ENCODE peak calls at places on chromosomes 6 and 20, in seven cellular contexts. C is activated T-helper 1 cell treated with Interleukin-2 at 50 U/mL for 16 hours, B is NCI-H1092 treated with DMSO at 0.1 percent for 48 hours, U is HuH-7.5, I is HT-29, Y is T-helper 9 cell, D is posterior cingulate gyrus. Q is an unnamed sample.

GRCh38 chr6:125357515-125358256 is 55.9 kb upstream of the HDDC2 start:
- DNase-seq in U (no peak), I (no peak), Y (no peak), B (peak; percentile 0), C (no peak), D (peak; percentile 37), Q (no peak)

GRCh38 chr6:41498968-41499599 is 47.1 kb upstream of the FOXP4 start:
- DNase-seq in C (no peak), B (no peak), D (no peak), I (no peak), Y (no peak), U (no peak), Q (no peak)

GRCh38 chr6:118810420-118811027 is 83.4 kb upstream of the ASF1A start:
- DNase-seq in Y (peak; percentile 45), U (no peak), C (peak; percentile 44), D (no peak), B (no peak), I (no peak), Q (no peak)

GRCh38 chr20:45919536-45919933 is 7.6 kb upstream of the PLTP start:
- DNase-seq in U (no peak), D (no peak), Y (no peak), B (peak; percentile 5), C (no peak), I (no peak), Q (no peak)

GRCh38 chr20:58890073-58890453 is 37.5 kb downstream of the GNAS start:
- DNase-seq in U (no peak), B (no peak), D (no peak), Y (no peak), I (no peak), C (no peak), Q (no peak)

GRCh38 chr20:63265891-63266515 is 6.6 kb upstream of the ARFGAP1 start:
- DNase-seq in B (no peak), U (no peak), Y (no peak), I (no peak), D (no peak), C (no peak), Q (no peak)

GRCh38 chr6:3316818-3317217 is 58.1 kb downstream of the PSMG4 start:
- DNase-seq in D (no peak), B (no peak), U (no peak), I (no peak), C (no peak), Y (no peak), Q (no peak)

GRCh38 chr20:31842471-31843157 is 2.8 kb downstream of the FOXS1 start:
- DNase-seq in D (no peak), Y (no peak), B (no peak), U (no peak), I (no peak), C (no peak), Q (no peak)

GRCh38 chr6:43972915-43973304 is 154.3 kb downstream of the MRPL14 start:
- DNase-seq in Y (no peak), U (no peak), D (peak; percentile 71), C (no peak), I (no peak), B (peak; percentile 23), Q (no peak)

GRCh38 chr6:162845972-162846371 is 118.2 kb downstream of the PACRG start:
- DNase-seq in B (no peak), U (no peak), Y (no peak), C (no peak), I (no peak), D (no peak), Q (no peak)

GRCh38 chr20:24739751-24740150 is 209.3 kb upstream of the CST7 start:
- DNase-seq in D (no peak), Y (no peak), U (no peak), I (no peak), C (no peak), B (no peak), Q (no peak)

GRCh38 chr6:125175459-125175858 is 21.9 kb downstream of the TPD52L1 start:
- DNase-seq in D (no peak), I (no peak), U (no peak), C (no peak), B (no peak), Y (no peak), Q (no peak)

GRCh38 chr6:17311595-17312311 is 30.6 kb downstream of the RBM24 start:
- DNase-seq in I (no peak), U (peak; percentile 18), Y (no peak), D (no peak), B (no peak), C (no peak), Q (peak; percentile 18)

GRCh38 chr6:33980176-33980805 is 165.6 kb downstream of the GRM4 start:
- DNase-seq in U (no peak), Y (no peak), C (no peak), I (no peak), D (no peak), B (no peak), Q (no peak)

GRCh38 chr6:109465772-109466171 is 10.2 kb upstream of the MICAL1 start:
- DNase-seq in I (no peak), Y (no peak), D (peak; percentile 51), C (no peak), U (no peak), B (peak; percentile 92), Q (no peak)

GRCh38 chr6:106134906-106135634 is 48.9 kb downstream of the PRDM1 start:
- DNase-seq in Y (no peak), C (no peak), D (no peak), B (no peak), U (peak; percentile 37), I (peak; percentile 82), Q (no peak)

GRCh38 chr6:124854338-124854922 is 107.8 kb upstream of the RNF217 start:
- DNase-seq in D (no peak), B (peak; percentile 39), C (no peak), Y (no peak), U (no peak), I (peak; percentile 7), Q (peak; percentile 18)

GRCh38 chr6:29005183-29005885 is at the start of gene ZNF311:
- DNase-seq in B (no peak), D (no peak), C (no peak), U (no peak), I (peak; percentile 81), Y (no peak), Q (peak; percentile 1)